ENCODE peak calls at places on chromosomes 2 and 18, in ten cellular contexts. L is progenitor cell of endocrine pancreas; O is GM13976; K is chondrocyte; J is HL-60; Q is heart right ventricle; H is pancreas; Y is HFF-Myc; D is CD4-positive, alpha-beta T cell; P is psoas muscle. T is an unnamed sample.

GRCh38 chr2:30230479-30230854 is 867 bp upstream of the LBH start:
- DNase-seq in D (no peak), J (no peak), K (no peak), L (peak; percentile 15), H (no peak), Y (no peak), P (no peak), O (no peak), Q (peak; percentile 81), T (no peak)

GRCh38 chr2:68088950-68089349 is 26.1 kb upstream of the C1D start:
- DNase-seq in O (no peak), Y (no peak), L (no peak), K (no peak), H (no peak), D (no peak), Q (no peak), J (no peak), P (no peak), T (no peak)

GRCh38 chr2:217994776-217995274 is 8.0 kb downstream of the TNS1 start:
- DNase-seq in Q (no peak), K (no peak), D (no peak), H (no peak), O (no peak), L (no peak), J (no peak), Y (no peak), P (no peak), T (no peak)

GRCh38 chr2:190657474-190658252 is 8.8 kb downstream of the NAB1 start:
- DNase-seq in D (no peak), Q (no peak), Y (no peak), J (peak; percentile 51), H (no peak), K (no peak), L (no peak), P (no peak), O (no peak), T (no peak)

GRCh38 chr18:78583739-78584066 is 395.9 kb upstream of the SALL3 start:
- DNase-seq in O (no peak), K (no peak), J (no peak), P (no peak), L (no peak), Q (no peak), H (no peak), Y (no peak), D (no peak), T (no peak)

GRCh38 chr2:228056706-228057105 is 124.8 kb downstream of the SPHKAP start:
- DNase-seq in H (no peak), J (no peak), D (no peak), L (no peak), Y (no peak), Q (no peak), P (no peak), O (no peak), K (no peak), T (no peak)

GRCh38 chr2:241066893-241067341 is 35.2 kb downstream of the MTERF4 start:
- DNase-seq in D (no peak), Q (no peak), J (no peak), L (peak; percentile 42), H (peak; percentile 54), P (no peak), K (no peak), Y (no peak), O (peak; percentile 43), T (peak; percentile 12)

GRCh38 chr2:65554765-65555561 is 122.6 kb upstream of the SPRED2 start:
- DNase-seq in H (no peak), Q (no peak), O (peak; percentile 38), J (no peak), K (no peak), D (no peak), L (no peak), P (no peak), Y (no peak), T (no peak)

GRCh38 chr2:48569433-48569832 is 39.5 kb downstream of the STON1 start:
- DNase-seq in J (no peak), P (no peak), O (no peak), K (no peak), D (no peak), L (no peak), Q (no peak), Y (no peak), H (no peak), T (no peak)

GRCh38 chr2:221596192-221596591 is 24.1 kb upstream of the EPHA4 start:
- DNase-seq in L (no peak), Q (no peak), H (no peak), D (no peak), P (no peak), K (no peak), J (no peak), O (no peak), Y (peak; percentile 52), T (no peak)

GRCh38 chr2:73830871-73831401 is 2.2 kb downstream of the STAMBP start:
- DNase-seq in O (no peak), L (no peak), J (no peak), Q (no peak), D (no peak), H (no peak), P (no peak), K (no peak), Y (peak; percentile 27), T (no peak)

GRCh38 chr2:184528119-184528518 is 70.2 kb upstream of the ZNF804A start:
- DNase-seq in J (no peak), O (no peak), K (no peak), D (no peak), H (no peak), Y (no peak), P (no peak), Q (no peak), L (no peak), T (no peak)

GRCh38 chr2:177622516-177622915 is 229.9 kb downstream of the AGPS start:
- DNase-seq in D (no peak), P (no peak), Q (no peak), H (no peak), L (peak; percentile 15), O (no peak), Y (no peak), K (no peak), J (no peak), T (no peak)

GRCh38 chr18:22943847-22944246 is 10.7 kb downstream of the RBBP8 start:
- DNase-seq in D (no peak), P (no peak), Y (no peak), L (no peak), K (no peak), J (no peak), Q (no peak), O (no peak), H (no peak), T (no peak)

GRCh38 chr2:75464348-75464946 is 96.3 kb downstream of the EVA1A start:
- DNase-seq in Q (no peak), H (no peak), P (no peak), O (no peak), D (no peak), Y (no peak), L (no peak), J (no peak), K (no peak), T (no peak)
- TF ChIP-seq CTCF in Q (peak; percentile 63), H (peak; percentile 62), P (peak; percentile 49), O (no peak), D (no peak), Y (peak; percentile 82), L (peak; percentile 82), J (no peak), K (peak; percentile 94), T (peak; percentile 69)

GRCh38 chr2:220101902-220102301 is 474.5 kb downstream of the SLC4A3 start:
- DNase-seq in P (no peak), J (no peak), Y (no peak), L (no peak), Q (no peak), D (no peak), K (no peak), O (no peak), H (no peak), T (no peak)
- TF ChIP-seq CTCF in P (no peak), J (no peak), Y (no peak), L (no peak), Q (no peak), D (no peak), K (no peak), O (no peak), H (no peak), T (no peak)

DNA sequence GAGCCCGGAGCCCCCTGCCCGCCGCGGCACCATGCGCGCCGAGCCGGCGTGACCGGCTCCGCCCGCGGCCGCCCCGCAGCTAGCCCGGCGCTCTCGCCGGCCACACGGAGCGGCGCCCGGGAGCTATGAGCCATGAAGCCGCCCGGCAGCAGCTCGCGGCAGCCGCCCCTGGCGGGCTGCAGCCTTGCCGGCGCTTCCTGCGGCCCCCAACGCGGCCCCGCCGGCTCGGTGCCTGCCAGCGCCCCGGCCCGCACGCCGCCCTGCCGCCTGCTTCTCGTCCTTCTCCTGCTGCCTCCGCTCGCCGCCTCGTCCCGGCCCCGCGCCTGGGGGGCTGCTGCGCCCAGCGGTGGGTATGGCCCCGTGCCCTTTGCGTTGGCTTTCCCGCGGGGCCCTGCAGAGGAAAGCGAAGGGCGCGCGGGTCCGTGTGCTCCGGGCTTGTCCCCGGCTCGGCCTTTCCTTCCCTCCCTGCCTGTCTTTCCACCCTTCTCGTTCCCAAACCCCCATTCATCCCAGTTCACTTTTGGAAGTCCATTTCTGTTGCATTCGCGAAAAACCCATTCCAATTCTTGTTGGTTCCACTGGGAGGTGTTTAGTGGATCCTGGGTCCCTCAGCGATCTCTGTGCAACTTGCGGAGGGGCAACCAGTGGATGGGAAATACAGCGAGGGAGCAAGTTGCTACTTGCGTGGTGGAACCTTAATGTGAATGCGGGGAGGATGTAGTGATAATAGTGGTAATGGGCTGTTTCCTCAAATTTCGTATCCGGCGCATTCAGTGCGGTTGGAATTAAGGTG is 599 bp downstream of the ADAM23 start:
- DNase-seq in Q (peak; percentile 7), Y (no peak), H (peak; percentile 63), P (peak; percentile 58), K (no peak), J (no peak), D (no peak), L (peak; percentile 52), O (peak; percentile 73), T (peak; percentile 53)
- TF ChIP-seq CTCF in Q (no peak), Y (no peak), H (no peak), P (peak; percentile 17), K (peak; percentile 45), J (no peak), D (no peak), L (peak; percentile 15), O (no peak), T (peak; percentile 3)

GRCh38 chr2:159561242-159561641 is 55.1 kb downstream of the BAZ2B start:
- DNase-seq in L (no peak), Y (no peak), O (no peak), P (no peak), K (no peak), D (no peak), H (no peak), Q (no peak), J (no peak), T (no peak)

GRCh38 chr2:159558479-159558878 is 57.9 kb downstream of the BAZ2B start:
- DNase-seq in K (no peak), D (no peak), Q (no peak), Y (no peak), J (no peak), H (no peak), P (no peak), O (no peak), L (no peak), T (no peak)

GRCh38 chr2:159559034-159559433 is 57.3 kb downstream of the BAZ2B start:
- DNase-seq in P (no peak), Y (no peak), Q (no peak), H (no peak), D (no peak), J (no peak), K (no peak), O (no peak), L (no peak), T (no peak)

GRCh38 chr2:159555651-159556392 is 60.5 kb downstream of the BAZ2B start:
- DNase-seq in D (no peak), O (no peak), Y (no peak), Q (no peak), J (peak; percentile 84), P (no peak), L (no peak), H (no peak), K (no peak), T (no peak)

GRCh38 chr2:159557437-159558034 is 58.8 kb downstream of the BAZ2B start:
- DNase-seq in Q (no peak), K (no peak), D (no peak), J (peak; percentile 45), H (no peak), L (no peak), Y (no peak), O (no peak), P (no peak), T (no peak)
- TF ChIP-seq CTCF in Q (peak; percentile 44), K (peak; percentile 30), D (no peak), J (peak; percentile 5), H (no peak), L (peak; percentile 19), Y (peak; percentile 41), O (no peak), P (peak; percentile 25), T (peak; percentile 72)